ENCODE peak calls at places on chromosomes 13 and 19, in five cellular contexts. T, F, G, L and D are unnamed samples.

GRCh38 chr19:681029-681626 is 4.9 kb downstream of the FSTL3 start:
- DNase-seq in T (no peak), F (peak; percentile 96), G (no peak), L (peak; percentile 81), D (peak; percentile 68)

GRCh38 chr19:12788682-12789097 is 2.6 kb upstream of the JUNB start:
- DNase-seq in T (no peak), F (peak; percentile 72), G (peak; percentile 81), L (peak; percentile 51), D (peak; percentile 36)

GRCh38 chr13:44549461-44549860 is 26.7 kb downstream of the TSC22D1 start:
- DNase-seq in T (no peak), F (peak; percentile 22), G (no peak), L (no peak), D (no peak)

GRCh38 chr13:113605461-113605860 is 20.9 kb downstream of the TFDP1 start:
- DNase-seq in T (no peak), F (no peak), G (no peak), L (no peak), D (no peak)

GRCh38 chr13:56659041-56659471 is 481.7 kb upstream of the PRR20A start:
- DNase-seq in T (no peak), F (no peak), G (no peak), L (no peak), D (no peak)

GRCh38 chr19:16232127-16232526 is 34.4 kb downstream of the AP1M1 start:
- DNase-seq in T (no peak), F (no peak), G (no peak), L (no peak), D (no peak)

GRCh38 chr19:47663911-47664771 is 49.1 kb upstream of the EHD2 start:
- DNase-seq in T (peak; percentile 79), F (no peak), G (peak; percentile 100), L (no peak), D (no peak)

GRCh38 chr19:10769533-10770491 is 51.9 kb downstream of the DNM2 start:
- DNase-seq in T (no peak), F (peak; percentile 39), G (peak; percentile 62), L (peak; percentile 54), D (peak; percentile 27)

GRCh38 chr13:35881360-35881759 is 249.8 kb downstream of the DCLK1 start:
- DNase-seq in T (no peak), F (no peak), G (no peak), L (no peak), D (no peak)

GRCh38 chr13:52862358-52863206 is 14.1 kb upstream of the PCDH8 start:
- DNase-seq in T (no peak), F (peak; percentile 77), G (no peak), L (peak; percentile 19), D (no peak)

GRCh38 chr13:23703241-23703640 is 133.0 kb downstream of the TNFRSF19 start:
- DNase-seq in T (no peak), F (no peak), G (peak; percentile 79), L (no peak), D (no peak)

GRCh38 chr19:1047696-1048147 is 7.8 kb downstream of the ABCA7 start:
- DNase-seq in T (no peak), F (peak; percentile 84), G (no peak), L (no peak), D (no peak)

GRCh38 chr13:46641274-46642081 is 88.5 kb downstream of the LRCH1 start:
- DNase-seq in T (no peak), F (no peak), G (peak; percentile 78), L (no peak), D (no peak)

GRCh38 chr19:38538793-38539528 is 78.8 kb downstream of the MAP4K1 start:
- DNase-seq in T (no peak), F (no peak), G (no peak), L (no peak), D (peak; percentile 15)

GRCh38 chr19:30226464-30227070 is 145.6 kb upstream of the ZNF536 start:
- DNase-seq in T (no peak), F (peak; percentile 32), G (no peak), L (no peak), D (no peak)

GRCh38 chr13:110047511-110047910 is 259.4 kb downstream of the COL4A1 start:
- DNase-seq in T (peak; percentile 84), F (no peak), G (peak; percentile 86), L (no peak), D (no peak)

GRCh38 chr13:52091473-52091872 is 37.4 kb downstream of the NEK5 start:
- DNase-seq in T (no peak), F (no peak), G (no peak), L (no peak), D (no peak)

GRCh38 chr19:16588089-16588823 is 16.0 kb upstream of the SLC35E1 start:
- DNase-seq in T (no peak), F (peak; percentile 43), G (peak; percentile 80), L (no peak), D (peak; percentile 86)

GRCh38 chr19:7539827-7540425 is 4.4 kb downstream of the PNPLA6 start:
- DNase-seq in T (no peak), F (no peak), G (no peak), L (no peak), D (no peak)

GRCh38 chr19:38155453-38155852 is 68.6 kb downstream of the DPF1 start:
- DNase-seq in T (no peak), F (peak; percentile 72), G (peak; percentile 59), L (no peak), D (no peak)

GRCh38 chr19:488505-489417 is 7.5 kb upstream of the MADCAM1 start:
- DNase-seq in T (peak; percentile 67), F (peak; percentile 96), G (peak; percentile 95), L (peak; percentile 89), D (peak; percentile 94)

GRCh38 chr13:51895906-51896888 is 34.4 kb downstream of the CCDC70 start:
- DNase-seq in T (peak; percentile 7), F (peak; percentile 81), G (peak; percentile 62), L (peak; percentile 48), D (peak; percentile 9)

GRCh38 chr13:22740264-22740663 is 440.5 kb upstream of the SGCG start:
- DNase-seq in T (no peak), F (peak; percentile 70), G (peak; percentile 25), L (peak; percentile 22), D (no peak)